ENCODE peak calls at places on chromosomes 13 and 19, in six cellular contexts. O is CD4-positive, alpha-beta memory T cell; C is fibroblast of lung; J is heart left ventricle; X is mesenchymal stem cell; H is HCT116. L is an unnamed sample.

GRCh38 chr13:77565635-77566034 is 30.1 kb downstream of the SCEL start:
- DNase-seq in J (no peak), X (peak), C (peak), O (peak), H (peak), L (peak)

GRCh38 chr13:43272866-43273265 is 249.5 kb downstream of the DNAJC15 start:
- DNase-seq in X (no peak), J (no peak), H (no peak), C (no peak), O (no peak), L (no peak)

GRCh38 chr19:46205183-46205984 is 24.2 kb upstream of the IGFL1 start:
- DNase-seq in J (no peak), H (no peak), C (no peak), X (no peak), O (no peak), L (no peak)

GRCh38 chr13:65504213-65504612 is 1725.9 kb downstream of the PCDH9 start:
- DNase-seq in C (no peak), H (no peak), J (no peak), X (no peak), O (no peak), L (no peak)

GRCh38 chr19:22935151-22935550 is 67.8 kb downstream of the ZNF728 start:
- DNase-seq in O (no peak), X (no peak), J (no peak), C (no peak), H (no peak), L (no peak)

GRCh38 chr13:112525306-112525945 is 62.5 kb downstream of the TUBGCP3 start:
- DNase-seq in J (no peak), O (no peak), X (no peak), C (no peak), H (no peak), L (peak)

GRCh38 chr13:22866221-22866620 is 314.6 kb upstream of the SGCG start:
- DNase-seq in J (no peak), H (no peak), X (no peak), C (no peak), O (no peak), L (no peak)

GRCh38 chr13:113585828-113586355 is 1.3 kb downstream of the TFDP1 start:
- DNase-seq in H (no peak), O (no peak), C (no peak), J (no peak), X (no peak), L (no peak)

GRCh38 chr19:13091400-13092161 is 11.1 kb downstream of the LYL1 start:
- DNase-seq in X (peak), C (peak), J (peak), O (no peak), H (no peak), L (peak)

GRCh38 chr13:46908511-46908910 is 11.7 kb upstream of the HTR2A start:
- DNase-seq in X (no peak), J (no peak), O (no peak), H (no peak), C (peak), L (no peak)

GRCh38 chr19:39518975-39519374 is 4.0 kb downstream of the SELENOV start:
- DNase-seq in O (no peak), H (no peak), X (no peak), C (no peak), J (no peak), L (no peak)

L was measured in endothelial cell of umbilical vein.